ENCODE peak calls at places on chromosomes 3 and 15, in eight cellular contexts. J is astrocyte, G is AG10803, I is GM12865, E is GM12878, L is HL-60, O is choroid plexus epithelial cell, Y is BE2C. F is an unnamed sample.

GRCh38 chr3:192514081-192514753 is 213.1 kb downstream of the FGF12 start:
- DNase-seq in O (peak; percentile 5), E (no peak), Y (no peak), J (peak; percentile 33), G (no peak), L (no peak), I (no peak), F (peak; percentile 6)

GRCh38 chr3:157542711-157543485 is 39.7 kb upstream of the VEPH1 start:
- DNase-seq in L (no peak), J (peak; percentile 65), O (peak; percentile 75), E (no peak), G (peak; percentile 81), Y (peak; percentile 47), I (no peak), F (no peak)

GRCh38 chr3:57727096-57727495 is 29.0 kb upstream of the SLMAP start:
- DNase-seq in G (no peak), O (no peak), J (no peak), E (no peak), L (no peak), Y (no peak), I (no peak), F (no peak)

GRCh38 chr15:27638950-27639349 is 460.2 kb downstream of the OCA2 start:
- DNase-seq in J (no peak), Y (peak; percentile 31), G (no peak), I (no peak), O (no peak), E (no peak), L (no peak), F (no peak)

GRCh38 chr3:98322101-98322500 is 31.6 kb upstream of the OR5K4 start:
- DNase-seq in Y (no peak), I (no peak), O (no peak), E (no peak), L (no peak), G (no peak), J (no peak), F (no peak)

GRCh38 chr15:75867428-75867827 is 24.2 kb downstream of the UBE2Q2 start:
- DNase-seq in E (no peak), J (no peak), L (no peak), G (no peak), Y (no peak), O (no peak), I (peak; percentile 5), F (peak; percentile 18)

GRCh38 chr3:187291001-187291511 is 481 bp downstream of the MASP1 start:
- DNase-seq in E (no peak), Y (no peak), L (no peak), I (no peak), G (peak; percentile 85), O (peak; percentile 56), J (peak; percentile 40), F (no peak)

GRCh38 chr3:127486337-127486944 is 104.1 kb downstream of the TPRA1 start:
- DNase-seq in I (no peak), G (no peak), E (no peak), L (no peak), O (no peak), Y (no peak), J (no peak), F (no peak)

GRCh38 chr15:39110336-39110735 is 470.5 kb upstream of the THBS1 start:
- DNase-seq in E (no peak), I (no peak), J (peak; percentile 93), Y (no peak), L (no peak), O (peak; percentile 44), G (peak; percentile 80), F (no peak)

GRCh38 chr15:29818141-29818540 is 4.1 kb downstream of the TJP1 start:
- DNase-seq in E (no peak), J (peak; percentile 20), O (no peak), G (no peak), Y (no peak), L (no peak), I (no peak), F (no peak)

GRCh38 chr3:119034256-119035013 is at the start of gene IGSF11:
- DNase-seq in I (peak; percentile 57), Y (peak; percentile 85), E (no peak), G (peak; percentile 26), O (peak; percentile 38), L (no peak), J (peak; percentile 38), F (peak; percentile 68)

GRCh38 chr3:146250449-146251382 is at the start of gene PLSCR4:
- DNase-seq in J (peak; percentile 62), G (peak; percentile 80), L (no peak), Y (peak; percentile 20), O (peak; percentile 86), I (peak; percentile 13), E (no peak), F (peak; percentile 18)

GRCh38 chr3:143168518-143169192 is 49.1 kb downstream of the CHST2 start:
- DNase-seq in O (peak; percentile 43), L (no peak), Y (no peak), I (no peak), E (no peak), J (peak; percentile 31), G (no peak), F (no peak)

GRCh38 chr15:55394694-55395093 is 13.5 kb downstream of the CCPG1 start:
- DNase-seq in L (peak; percentile 60), Y (no peak), E (no peak), J (no peak), O (peak; percentile 72), G (peak; percentile 26), I (no peak), F (no peak)

GRCh38 chr3:115706311-115706829 is 83.1 kb downstream of the GAP43 start:
- DNase-seq in O (peak; percentile 76), Y (no peak), G (no peak), L (no peak), I (no peak), J (peak; percentile 75), E (no peak), F (no peak)

GRCh38 chr15:52287114-52287513 is 8.5 kb downstream of the MYO5C start:
- DNase-seq in Y (no peak), G (no peak), I (no peak), O (no peak), E (no peak), J (no peak), L (no peak), F (no peak)

DNA sequence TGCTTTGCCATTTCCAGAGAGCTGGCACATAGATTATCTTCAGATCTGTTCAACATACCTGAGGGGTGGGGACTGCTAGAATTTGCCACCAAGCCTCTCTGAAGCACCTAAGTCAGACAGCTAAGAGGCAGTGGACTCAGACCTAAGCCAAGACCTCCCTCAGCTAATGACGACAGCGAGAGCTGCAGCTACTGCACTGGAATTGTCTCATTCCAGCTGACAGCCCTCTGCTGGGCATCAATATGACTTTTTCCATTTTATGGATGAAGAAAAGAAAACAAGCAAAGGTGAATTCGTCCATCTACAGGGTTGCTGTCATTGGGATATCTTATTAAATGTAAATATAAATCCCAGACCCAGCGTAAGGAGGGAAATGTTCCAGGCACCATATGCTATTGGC is 85.3 kb upstream of the LRTM1 start:
- DNase-seq in G (peak; percentile 52), I (no peak), L (no peak), J (no peak), O (peak; percentile 82), Y (no peak), E (no peak), F (no peak)
- TF ChIP-seq CTCF in G (peak; percentile 54), I (no peak), L (no peak), J (peak; percentile 41), O (peak; percentile 77), Y (peak; percentile 10), E (no peak), F (no peak)

GRCh38 chr15:95141486-95141885 is 910.1 kb downstream of the MCTP2 start:
- DNase-seq in I (no peak), E (no peak), L (no peak), Y (no peak), J (peak; percentile 26), O (peak; percentile 36), G (peak; percentile 41), F (no peak)
- H3K4me3 ChIP-seq in I (no peak overlapping the region), E (no peak overlapping the region), L (no peak overlapping the region), Y (no peak overlapping the region), J (no peak overlapping the region), O (no peak overlapping the region), G (no peak overlapping the region), F (no peak overlapping the region)

DNA sequence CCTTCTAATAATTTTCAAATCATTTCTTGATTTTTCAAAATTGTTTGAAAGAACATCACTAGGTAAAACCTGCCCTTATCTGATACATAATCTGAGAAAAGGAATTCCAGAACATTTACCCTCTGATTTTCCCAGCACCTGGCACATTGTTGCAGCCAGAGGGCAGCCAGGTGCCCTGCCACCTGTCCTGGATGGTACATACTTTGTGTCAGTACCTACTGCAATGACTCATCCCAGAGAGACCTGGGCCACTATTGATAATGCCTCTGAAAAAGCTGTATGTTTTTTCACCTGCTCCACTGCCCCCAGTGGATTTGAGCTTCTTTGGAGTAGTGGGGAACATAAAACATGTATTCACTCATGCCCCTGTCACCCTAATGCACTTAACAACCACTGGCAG is 648.9 kb upstream of the GBE1 start:
- DNase-seq in G (no peak), E (no peak), J (no peak), Y (no peak), I (no peak), O (no peak), L (no peak), F (no peak)
- TF ChIP-seq CTCF in G (no peak), E (no peak), J (no peak), Y (no peak), I (no peak), O (no peak), L (no peak), F (no peak)

GRCh38 chr3:52456800-52457183 is 1.4 kb downstream of the NISCH start:
- DNase-seq in O (no peak), Y (no peak), E (no peak), L (no peak), I (no peak), G (no peak), J (no peak), F (no peak)
- H3K4me3 ChIP-seq in O (peak overlapping the region; percentile 81), Y (peak overlapping the region; percentile 71), E (peak overlapping the region; percentile 88), L (no peak overlapping the region), I (peak overlapping the region; percentile 97), G (peak overlapping the region; percentile 86), J (peak overlapping the region; percentile 78), F (peak overlapping the region; percentile 93)

GRCh38 chr3:168094877-168095610 is 680 bp downstream of the GOLIM4 start:
- DNase-seq in I (peak; percentile 86), O (peak; percentile 64), J (peak; percentile 52), L (peak; percentile 35), E (peak; percentile 30), Y (no peak), G (peak; percentile 55), F (peak; percentile 87)
- TF ChIP-seq CTCF in I (peak; percentile 25), O (peak; percentile 39), J (peak; percentile 11), L (no peak), E (no peak), Y (peak; percentile 33), G (peak; percentile 45), F (no peak)

DNA sequence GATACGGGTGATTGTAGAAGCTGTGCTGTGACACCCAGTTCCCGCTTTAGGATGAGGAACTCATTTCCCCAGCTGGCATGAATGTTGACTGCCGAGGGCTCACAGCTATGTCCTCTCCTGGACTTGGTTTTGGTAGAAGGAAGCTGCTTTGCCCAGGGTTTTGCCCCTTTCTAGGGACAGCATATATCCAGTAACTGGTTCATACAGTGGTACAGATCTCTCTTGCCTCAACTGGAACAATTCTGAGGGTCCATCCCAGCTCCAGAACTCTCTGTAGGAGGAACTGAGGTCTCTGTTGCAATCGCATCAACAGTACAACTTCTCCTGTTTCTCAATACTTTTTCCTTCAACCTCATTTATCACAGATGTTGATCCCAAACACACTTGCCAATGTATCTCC is 54.5 kb upstream of the FNDC3B start:
- DNase-seq in L (peak; percentile 78), Y (no peak), J (no peak), I (no peak), E (no peak), G (peak; percentile 47), O (no peak), F (no peak)
- H3K4me3 ChIP-seq in L (peak overlapping the region; percentile 20), Y (no peak overlapping the region), J (no peak overlapping the region), I (no peak overlapping the region), E (no peak overlapping the region), G (no peak overlapping the region), O (no peak overlapping the region), F (no peak overlapping the region)

F was measured in GM06990.